ENCODE peak calls at places on chromosomes 4 and X, in eight cellular contexts. R is AG09319; F is transverse colon; V is astrocyte of the spinal cord; T is activated CD8-positive, alpha-beta T cell treated with anti-CD3 and anti-CD28 coated beads, Interleukin-2, amount 10 ng/mL, durations not matched to agents 7 days and 5 days; K is HuH-7; U is NCI-H2227 treated with DMSO at 0.1 percent for 48 hours; L is H4. X is an unnamed sample.

GRCh38 chr4:167897116-167897515 is 195.2 kb upstream of the ANXA10 start:
- DNase-seq in R (peak; percentile 1), F (no peak), V (no peak), T (no peak), K (no peak), U (no peak), L (peak; percentile 48), X (no peak)

GRCh38 chr4:10421344-10422055 is 35.7 kb downstream of the ZNF518B start:
- DNase-seq in R (no peak), F (no peak), V (no peak), T (peak; percentile 25), K (no peak), U (no peak), L (no peak), X (no peak)

GRCh38 chr4:7381221-7381889 is 53.4 kb downstream of the PSAPL1 start:
- DNase-seq in R (no peak), F (no peak), V (no peak), T (no peak), K (peak; percentile 37), U (no peak), L (no peak), X (no peak)

GRCh38 chr4:109434007-109434792 is 585 bp downstream of the SEC24B start:
- DNase-seq in R (no peak), F (peak; percentile 35), V (peak; percentile 42), T (peak; percentile 34), K (no peak), U (no peak), L (peak; percentile 6), X (peak; percentile 1)

GRCh38 chr4:3285558-3286334 is 7.1 kb upstream of the RGS12 start:
- DNase-seq in R (peak; percentile 54), F (peak; percentile 59), V (peak; percentile 51), T (peak; percentile 20), K (no peak), U (no peak), L (peak; percentile 87), X (no peak)

GRCh38 chrX:44072631-44073030 is 99.4 kb upstream of the NDP start:
- DNase-seq in R (no peak), F (no peak), V (peak; percentile 1), T (no peak), K (no peak), U (no peak), L (no peak), X (no peak)

GRCh38 chr4:2334826-2335728 is 73.2 kb upstream of the MXD4 start:
- DNase-seq in R (no peak), F (no peak), V (no peak), T (no peak), K (no peak), U (no peak), L (peak; percentile 3), X (no peak)

GRCh38 chr4:60926624-60927023 is 273.5 kb upstream of the ADGRL3 start:
- DNase-seq in R (no peak), F (no peak), V (no peak), T (no peak), K (no peak), U (no peak), L (no peak), X (no peak)

GRCh38 chrX:144275403-144275802 is 391.5 kb downstream of the UBE2NL start:
- DNase-seq in R (no peak), F (no peak), V (no peak), T (no peak), K (no peak), U (no peak), L (no peak), X (no peak)